ENCODE peak calls at places on chromosome 14, in seven cellular contexts. G is K562, Z is SK-N-SH, N is HCT116, M is H1, Y is HepG2, A is GM12878. P is an unnamed sample.
A peak's percentile ranks its signal among the peaks of the same experiment; 100 is the strongest.

GRCh38 chr14:22520235-22520634 is 68.8 kb downstream of the DAD1 start:
- DNase-seq in G (peak; percentile 10), Z (no peak), A (no peak), Y (no peak), M (no peak), N (no peak), P (no peak)

GRCh38 chr14:104577457-104578301 is 1.9 kb upstream of the C14orf180 start:
- DNase-seq in N (no peak), Z (no peak), G (peak; percentile 22), A (no peak), M (no peak), Y (no peak), P (no peak)

GRCh38 chr14:103055693-103056092 is 1.7 kb downstream of the CDC42BPB start:
- DNase-seq in A (no peak), N (no peak), M (no peak), G (no peak), Y (no peak), Z (no peak), P (no peak)

GRCh38 chr14:73467377-73467776 is 9.0 kb upstream of the NUMB start:
- DNase-seq in G (peak; percentile 27), A (no peak), N (no peak), M (no peak), Z (no peak), Y (no peak), P (no peak)

GRCh38 chr14:73251516-73252215 is 14.4 kb downstream of the PAPLN start:
- DNase-seq in G (no peak), Z (peak; percentile 27), A (no peak), M (no peak), N (no peak), Y (no peak), P (no peak)

GRCh38 chr14:75242546-75243273 is 35.9 kb upstream of the FOS start:
- DNase-seq in M (no peak), Y (no peak), A (no peak), N (no peak), G (no peak), Z (no peak), P (no peak)

GRCh38 chr14:40847496-40847895 is 759.2 kb upstream of the LRFN5 start:
- DNase-seq in G (no peak), M (no peak), N (no peak), Y (no peak), Z (no peak), A (no peak), P (no peak)

GRCh38 chr14:103555559-103556337 is 6.7 kb downstream of the BAG5 start:
- DNase-seq in G (no peak), M (no peak), Y (no peak), A (no peak), Z (no peak), N (no peak), P (no peak)

DNA sequence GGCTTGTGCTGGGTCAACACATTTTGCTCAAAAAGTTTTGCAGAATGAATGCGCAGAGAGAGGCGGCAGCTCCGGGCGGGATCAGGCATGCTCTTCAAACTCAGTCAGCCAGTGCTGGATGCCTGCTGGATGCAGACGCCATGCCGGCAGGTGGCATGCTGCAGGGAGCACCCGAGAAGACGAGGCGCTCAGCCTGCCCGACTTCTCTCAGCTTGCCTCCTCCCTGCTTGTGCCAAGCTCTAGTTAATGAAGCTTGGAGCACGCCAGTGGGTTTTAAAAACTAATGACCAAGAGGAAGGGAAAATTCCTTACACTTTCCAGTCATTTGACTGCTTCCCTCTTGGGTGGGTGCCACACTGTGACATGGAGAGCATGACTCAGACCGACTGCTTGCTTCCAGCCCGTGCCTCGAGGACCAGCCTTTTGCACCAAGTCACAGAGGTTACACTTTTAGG is 39.8 kb downstream of the SLC24A4 start:
- DNase-seq in G (no peak), Z (no peak), A (no peak), M (no peak), Y (no peak), N (no peak), P (no peak)
- TF ChIP-seq YY1 in G (no peak), Z (no peak), A (no peak), M (no peak), Y (no peak), N (no peak), P (no peak)

DNA sequence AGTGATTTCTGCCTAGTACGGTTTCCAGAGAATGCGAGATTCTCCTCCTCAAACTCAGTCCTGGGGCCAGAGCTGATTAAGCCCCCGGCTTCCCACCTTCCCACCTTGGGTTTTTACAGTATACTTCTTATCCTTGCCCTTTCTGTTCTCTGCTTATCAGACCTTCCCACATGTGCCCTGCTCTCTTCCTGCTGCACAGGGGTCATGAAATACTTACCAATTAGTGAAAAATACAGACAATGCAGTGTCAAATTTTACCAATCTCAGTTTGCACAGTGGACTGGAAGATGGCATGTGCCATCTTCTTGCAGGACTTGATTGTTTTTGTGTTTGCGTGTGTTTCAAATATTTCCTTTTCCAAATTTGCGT is 14.7 kb downstream of the SUSD6 start:
- DNase-seq in N (no peak), Y (no peak), A (no peak), G (peak; percentile 28), M (no peak), Z (no peak), P (no peak)
- TF ChIP-seq YY1 in N (no peak), Y (no peak), A (no peak), G (no peak), M (no peak), Z (no peak), P (no peak)

GRCh38 chr14:50954811-50955372 is 10.6 kb upstream of the PYGL start:
- DNase-seq in Y (peak; percentile 33), M (no peak), N (peak; percentile 23), Z (peak; percentile 72), G (no peak), A (no peak), P (no peak)

GRCh38 chr14:50953497-50953896 is 9.2 kb upstream of the PYGL start:
- DNase-seq in M (no peak), Y (no peak), N (no peak), G (no peak), A (no peak), Z (no peak), P (no peak)

GRCh38 chr14:50961606-50962259 is 17.4 kb upstream of the PYGL start:
- DNase-seq in Y (no peak), A (no peak), Z (peak; percentile 32), N (no peak), M (no peak), G (no peak), P (no peak)

GRCh38 chr14:50955373-50956043 is 11.2 kb upstream of the PYGL start:
- DNase-seq in G (peak; percentile 77), M (no peak), N (peak; percentile 95), Y (peak; percentile 82), A (no peak), Z (peak; percentile 75), P (peak; percentile 54)

GRCh38 chr14:50957296-50957695 is 13.0 kb upstream of the PYGL start:
- DNase-seq in G (no peak), M (no peak), N (no peak), Z (no peak), A (no peak), Y (no peak), P (no peak)
- TF ChIP-seq YY1 in G (no peak), M (no peak), N (no peak), Z (peak; percentile 50), A (no peak), Y (no peak), P (no peak)

GRCh38 chr14:24735984-24736630 is 102.1 kb upstream of the GZMB start:
- DNase-seq in A (no peak), Y (no peak), Z (no peak), G (no peak), M (no peak), N (no peak), P (no peak)

GRCh38 chr14:24734917-24735500 is 101.0 kb upstream of the GZMB start:
- DNase-seq in Y (peak; percentile 86), M (no peak), G (peak; percentile 43), Z (peak; percentile 14), A (no peak), N (peak; percentile 39), P (peak; percentile 68)
- TF ChIP-seq YY1 in Y (no peak), M (peak; percentile 46), G (no peak), Z (no peak), A (peak; percentile 53), N (no peak), P (no peak)

GRCh38 chr14:105852378-105853088 is 326.1 kb downstream of the TMEM121 start:
- DNase-seq in Z (peak; percentile 47), Y (no peak), N (no peak), A (no peak), G (no peak), M (no peak), P (no peak)
- TF ChIP-seq YY1 in Z (no peak), Y (no peak), N (no peak), A (no peak), G (no peak), M (no peak), P (no peak)

GRCh38 chr14:99945732-99946651 is 119.2 kb upstream of the EVL start:
- DNase-seq in G (no peak), A (no peak), Z (no peak), Y (no peak), M (no peak), N (no peak), P (no peak)

GRCh38 chr14:99947695-99948094 is 117.5 kb upstream of the EVL start:
- DNase-seq in G (no peak), Z (no peak), N (no peak), Y (peak; percentile 15), A (no peak), M (no peak), P (no peak)

GRCh38 chr14:99944241-99944651 is 121.0 kb upstream of the EVL start:
- DNase-seq in M (no peak), Z (no peak), N (no peak), Y (peak; percentile 34), A (no peak), G (no peak), P (no peak)

GRCh38 chr14:99943620-99944019 is 121.6 kb upstream of the EVL start:
- DNase-seq in G (no peak), Y (no peak), M (no peak), Z (no peak), N (no peak), A (no peak), P (no peak)

GRCh38 chr14:99946652-99947489 is 118.4 kb upstream of the EVL start:
- DNase-seq in Y (no peak), Z (peak; percentile 90), G (peak; percentile 77), A (no peak), M (peak; percentile 88), N (no peak), P (no peak)
- TF ChIP-seq YY1 in Y (no peak), Z (no peak), G (no peak), A (peak; percentile 32), M (no peak), N (no peak), P (no peak)

DNA sequence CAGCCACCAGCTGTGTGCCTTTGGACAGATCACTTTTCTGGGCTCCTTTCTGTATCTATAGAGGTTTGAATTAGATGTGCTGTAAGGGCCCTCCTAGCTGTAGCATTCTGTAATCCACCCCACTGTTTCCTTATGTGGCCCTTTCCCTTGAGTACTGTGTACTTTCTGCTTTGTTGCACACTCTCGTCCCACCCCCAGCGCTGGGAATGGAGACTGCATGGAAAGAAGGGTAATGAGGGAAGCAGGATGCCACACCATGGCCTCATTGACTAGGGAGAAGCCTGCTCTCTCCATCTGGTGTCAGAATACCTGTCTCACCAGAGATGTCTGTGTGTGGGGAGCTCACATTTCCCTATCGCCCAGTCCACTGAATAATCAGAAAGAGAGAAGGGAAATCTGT is 13.6 kb upstream of the GALNT16 start:
- DNase-seq in G (no peak), Z (no peak), N (no peak), M (peak; percentile 20), Y (peak; percentile 15), A (no peak), P (no peak)
- TF ChIP-seq YY1 in G (no peak), Z (no peak), N (no peak), M (no peak), Y (no peak), A (no peak), P (no peak)

P was measured in NT2/D1.